ENCODE peak calls at places on chromosomes 5 and 9, in four cellular contexts. S is HepG2, M is K562, O is HCT116. T is an unnamed sample. For H3K4me1, the result is how much of the 10 kb centered on the place peaks cover.

GRCh38 chr5:171415115-171415730 is 4.2 kb upstream of the FGF18 start:
- DNase-seq in S (no peak), O (no peak), M (no peak), T (no peak)

GRCh38 chr9:130382636-130383349 is 62.0 kb upstream of the ASS1 start:
- DNase-seq in S (no peak), O (no peak), M (no peak), T (no peak)

GRCh38 chr9:136646827-136647711 is 15.6 kb upstream of the EGFL7 start:
- DNase-seq in O (no peak), S (no peak), M (no peak), T (no peak)

GRCh38 chr5:34657550-34657921 is 1.4 kb downstream of the RAI14 start:
- DNase-seq in M (no peak), O (no peak), S (peak), T (no peak)

GRCh38 chr9:135413086-135413375 is 66.6 kb upstream of the PPP1R26 start:
- DNase-seq in M (no peak), S (no peak), O (no peak), T (no peak)

GRCh38 chr9:137721479-137721878 is 102.7 kb downstream of the EHMT1 start:
- DNase-seq in S (no peak), O (no peak), M (no peak), T (no peak)

GRCh38 chr9:105299190-105299854 is 54.9 kb downstream of the SLC44A1 start:
- DNase-seq in M (peak), O (no peak), S (peak), T (peak)

GRCh38 chr5:79567926-79568549 is 44.2 kb upstream of the TENT2 start:
- DNase-seq in S (no peak), M (no peak), O (no peak), T (no peak)

GRCh38 chr9:35938474-35939145 is 19.3 kb downstream of the OR2S2 start:
- DNase-seq in O (no peak), M (no peak), S (no peak), T (no peak)

GRCh38 chr5:95993776-95994175 is 32.1 kb upstream of the ELL2 start:
- DNase-seq in S (no peak), M (no peak), O (no peak), T (no peak)

GRCh38 chr9:68769852-68770251 is 64.8 kb downstream of the PIP5K1B start:
- DNase-seq in O (no peak), S (no peak), M (no peak), T (no peak)

GRCh38 chr5:38660194-38660668 is 103.8 kb upstream of the LIFR start:
- DNase-seq in O (no peak), S (peak), M (peak), T (peak)

GRCh38 chr9:78559449-78559885 is 262.5 kb downstream of the PSAT1 start:
- DNase-seq in O (no peak), M (no peak), S (no peak), T (no peak)

GRCh38 chr9:135244751-135245221 is 157.3 kb downstream of the OLFM1 start:
- DNase-seq in S (no peak), O (no peak), M (no peak), T (no peak)

GRCh38 chr9:108786756-108787663 is 68.8 kb downstream of the ACTL7B start:
- DNase-seq in O (peak), S (no peak), M (no peak), T (no peak)

GRCh38 chr5:156380846-156381245 is 53.9 kb downstream of the SGCD start:
- DNase-seq in O (no peak), S (no peak), M (no peak), T (no peak)

GRCh38 chr9:543478-543877 is 298.0 kb upstream of the DMRT1 start:
- DNase-seq in M (no peak), O (no peak), S (no peak), T (no peak)

GRCh38 chr5:172007153-172007794 is 836 bp upstream of the FBXW11 start:
- DNase-seq in O (no peak), S (peak), M (peak), T (no peak)

GRCh38 chr9:100350188-100350587 is 2.6 kb downstream of the TEX10 start:
- DNase-seq in S (no peak), M (peak), O (no peak), T (no peak)

GRCh38 chr5:121988443-121988842 is 26.7 kb downstream of the SRFBP1 start:
- DNase-seq in O (no peak), M (no peak), S (no peak), T (no peak)

GRCh38 chr5:172892713-172893112 is 58.7 kb downstream of the ERGIC1 start:
- DNase-seq in S (no peak), O (no peak), M (no peak), T (no peak)

GRCh38 chr9:115650768-115651167 is 502.8 kb upstream of the PAPPA start:
- DNase-seq in S (no peak), M (no peak), O (no peak), T (no peak)

GRCh38 chr5:133992429-133993151 is 12.2 kb downstream of the VDAC1 start:
- DNase-seq in O (no peak), S (no peak), M (no peak), T (no peak)

GRCh38 chr5:95715799-95716461 is 15.2 kb upstream of the RHOBTB3 start:
- DNase-seq in S (no peak), O (peak), M (no peak), T (no peak)

GRCh38 chr5:35153375-35153932 is 76.8 kb downstream of the PRLR start:
- DNase-seq in M (no peak), S (no peak), O (no peak), T (no peak)

GRCh38 chr9:99919930-99920329 is 13.5 kb downstream of the STX17 start:
- DNase-seq in M (no peak), O (no peak), S (no peak), T (no peak)

GRCh38 chr9:31519011-31519410 is 865.4 kb upstream of the ACO1 start:
- DNase-seq in O (no peak), S (peak), M (no peak), T (no peak)

GRCh38 chr5:150428106-150428876 is 15.6 kb upstream of the CD74 start:
- DNase-seq in S (peak), O (no peak), M (peak), T (no peak)

GRCh38 chr5:115419794-115420585 is 123.5 kb upstream of the CCDC112 start:
- DNase-seq in M (no peak), S (no peak), O (peak), T (no peak)

GRCh38 chr9:72509053-72509452 is 12.4 kb upstream of the TMC1 start:
- DNase-seq in S (no peak), O (no peak), M (no peak), T (no peak)

GRCh38 chr5:59682542-59682941 is 211.0 kb downstream of the PDE4D start:
- DNase-seq in M (no peak), S (no peak), O (no peak), T (no peak)

GRCh38 chr9:121714873-121715272 is 63.4 kb downstream of the DAB2IP start:
- DNase-seq in S (no peak), O (no peak), M (no peak), T (no peak)

GRCh38 chr5:160342413-160342941 is 27.9 kb downstream of the C1QTNF2 start:
- DNase-seq in O (no peak), M (no peak), S (no peak), T (no peak)

GRCh38 chr5:103347729-103348128 is 89.2 kb downstream of the MACIR start:
- DNase-seq in M (no peak), O (no peak), S (peak), T (no peak)

GRCh38 chr5:66829826-66830225 is 233.6 kb downstream of the MAST4 start:
- DNase-seq in M (no peak), S (no peak), O (no peak), T (no peak)

DNA sequence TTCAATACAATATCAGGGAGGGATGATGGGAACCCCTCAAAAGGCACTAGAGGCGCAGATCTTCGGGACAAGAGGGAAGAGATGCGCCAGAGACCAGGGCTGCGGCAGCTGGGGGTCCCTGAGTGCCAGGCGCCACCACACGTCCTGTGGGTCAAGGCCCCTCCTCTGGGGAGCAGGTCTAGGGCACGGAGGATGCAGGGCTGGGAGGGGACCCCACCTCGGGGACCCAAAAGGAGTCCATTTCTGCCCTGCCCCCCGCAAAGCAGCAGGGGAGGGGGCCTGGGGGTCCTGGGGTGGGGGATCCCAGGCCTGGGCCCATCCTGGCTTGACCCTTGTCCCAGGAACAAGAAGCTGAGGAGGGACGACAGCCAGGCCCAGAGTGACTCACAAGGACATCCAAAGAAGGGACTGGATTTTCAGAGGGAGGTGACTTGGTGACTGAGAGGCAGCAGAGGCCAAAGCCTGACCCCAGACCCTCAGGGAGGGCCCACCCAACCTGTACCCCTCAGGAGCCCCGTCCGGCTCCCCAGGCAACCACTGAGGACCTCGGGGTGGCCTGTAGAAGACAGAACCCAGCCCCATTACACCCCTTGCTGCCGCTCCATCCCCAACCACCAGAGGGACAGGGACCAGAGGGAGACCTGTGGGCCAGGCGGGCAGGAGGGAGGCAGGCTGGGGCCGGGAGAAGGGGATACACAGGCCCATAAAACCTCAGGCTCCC is 54.2 kb downstream of the LRSAM1 start:
- DNase-seq in O (no peak), M (peak), S (peak), T (no peak)
- TF ChIP-seq TCF7L2 in O (no peak), M (no peak), S (no peak), T (no peak)

DNA sequence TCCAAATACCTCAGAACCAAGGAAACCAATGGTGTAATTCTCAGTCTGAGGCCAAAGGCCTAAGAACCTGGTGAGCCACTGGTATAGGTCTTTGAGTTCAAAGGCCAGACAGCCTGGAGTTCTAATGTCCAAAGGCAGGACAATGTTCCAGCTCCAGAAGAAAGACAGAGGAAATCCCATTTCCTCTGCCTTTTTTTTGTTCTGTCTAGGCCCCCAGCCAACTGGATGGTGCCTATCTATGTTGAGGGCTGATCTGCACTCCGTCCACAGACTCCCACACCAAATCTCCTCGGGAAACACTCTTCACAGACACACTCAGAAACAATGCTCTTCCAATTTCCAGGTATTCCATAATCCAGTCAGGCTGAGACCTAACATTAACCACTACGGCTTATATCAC is 30.1 kb downstream of the FNIP1 start:
- DNase-seq in S (no peak), M (no peak), O (no peak), T (no peak)
- H3K4me1 ChIP-seq in S (under half), M (under half), O (under half), T (under half)

DNA sequence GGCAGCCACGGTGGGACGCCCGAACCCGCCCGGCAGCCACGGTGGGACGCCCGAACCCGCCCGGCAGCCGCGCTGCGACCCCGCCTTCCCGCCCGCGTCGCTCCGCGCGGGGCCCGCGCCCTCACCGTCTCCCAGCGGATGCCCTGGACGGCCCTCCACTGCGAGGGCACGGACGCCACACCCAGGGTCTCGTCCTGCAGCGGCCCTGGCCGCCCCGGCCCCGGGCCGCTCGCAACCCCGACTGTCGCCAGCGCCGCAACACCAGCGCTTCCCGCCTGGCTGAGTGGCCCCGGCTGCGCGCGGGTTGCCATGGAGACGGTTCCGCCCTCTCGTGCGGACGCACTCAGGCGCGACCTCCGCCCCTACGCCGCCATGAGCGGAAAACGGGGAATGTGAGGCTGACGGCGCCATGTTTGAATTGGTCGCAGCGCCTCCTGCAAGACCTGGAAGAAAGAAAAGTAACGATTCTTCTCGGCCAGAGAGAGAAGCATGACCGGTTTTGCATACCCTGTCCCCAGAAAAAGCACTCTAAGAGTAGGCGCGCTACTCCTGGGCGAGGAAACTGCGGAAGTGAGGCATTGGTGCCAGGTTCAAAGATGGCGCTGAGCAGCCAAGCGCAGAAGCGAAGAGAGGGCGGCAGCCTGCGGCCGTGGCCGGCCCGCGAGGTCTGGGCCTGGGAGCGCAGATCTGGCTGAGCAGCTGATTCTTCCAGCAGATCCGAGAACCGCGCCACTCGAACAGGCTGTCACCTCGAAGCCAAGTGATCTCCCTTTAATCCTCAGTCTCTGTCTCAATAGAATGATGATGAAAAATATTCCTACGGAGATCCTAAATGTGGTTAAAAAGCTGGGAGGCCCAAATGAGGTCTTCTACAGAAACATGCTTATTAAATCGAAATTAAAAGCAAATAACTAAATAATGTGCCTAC is at the start of gene DYNC2I2:
- DNase-seq in S (peak), O (peak), M (peak), T (peak)
- TF ChIP-seq REST in S (peak), O (no peak), M (peak), T (no peak)

DNA sequence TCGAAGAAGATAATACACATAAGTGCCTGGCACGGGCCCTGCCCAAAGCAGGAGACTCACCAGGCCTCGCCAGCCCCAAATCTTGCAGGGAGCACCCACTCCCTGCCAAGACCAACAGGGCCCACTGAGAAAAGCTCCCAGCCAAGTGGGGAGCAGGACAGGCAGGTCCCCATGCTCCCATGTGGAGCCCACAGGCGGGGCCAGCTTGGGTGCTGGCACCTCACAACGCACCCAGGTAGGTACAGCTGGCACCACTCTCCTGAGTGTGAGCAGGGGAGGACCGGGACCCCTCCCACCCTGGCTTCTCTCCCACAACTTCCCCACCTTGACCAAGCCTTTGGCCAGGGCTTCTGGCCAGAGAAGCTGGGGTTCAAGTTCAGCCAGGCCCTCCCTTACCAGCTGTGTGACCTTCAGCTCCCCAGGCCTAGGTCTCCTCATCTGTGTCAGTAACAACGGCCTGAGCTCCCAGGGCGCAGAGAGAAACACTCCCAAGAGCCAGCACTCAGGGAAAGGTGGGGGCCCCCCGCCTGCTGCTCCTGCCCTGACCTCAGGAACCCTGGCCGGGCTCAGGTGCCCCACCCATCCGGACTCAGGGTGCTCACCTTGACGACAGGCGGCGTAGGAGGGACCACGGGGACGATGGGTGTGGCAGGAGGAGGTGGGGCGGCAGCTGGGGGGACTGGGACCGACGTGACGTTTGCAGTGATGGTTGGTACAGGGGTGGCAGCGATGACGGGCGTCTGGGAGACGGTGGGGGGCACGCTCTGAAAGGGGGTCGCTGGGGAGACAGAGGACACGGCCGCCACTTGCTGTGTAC is 17.8 kb downstream of the BRD3 start:
- DNase-seq in O (no peak), M (no peak), S (no peak), T (no peak)
- TF ChIP-seq TCF7L2 in O (no peak), M (no peak), S (no peak), T (no peak)

GRCh38 chr9:127904518-127904887 is 5.1 kb upstream of the ST6GALNAC6 start:
- DNase-seq in O (no peak), S (peak), M (peak), T (no peak)

GRCh38 chr9:127907867-127908659 is 8.7 kb upstream of the ST6GALNAC6 start:
- DNase-seq in S (no peak), M (no peak), O (no peak), T (no peak)

GRCh38 chr9:127904888-127905728 is 5.7 kb upstream of the ST6GALNAC6 start:
- DNase-seq in S (no peak), O (no peak), M (peak), T (no peak)

GRCh38 chr9:127903557-127904475 is 4.4 kb upstream of the ST6GALNAC6 start:
- DNase-seq in O (no peak), S (peak), M (peak), T (no peak)

GRCh38 chr9:127905788-127906191 is 6.4 kb upstream of the ST6GALNAC6 start:
- DNase-seq in S (no peak), M (no peak), O (no peak), T (no peak)
- H3K4me1 ChIP-seq in S (under half), M (under half), O (under half), T (under half)

GRCh38 chr5:154445422-154446182 is at the start of gene SAP30L:
- DNase-seq in S (peak), M (peak), O (peak), T (peak)

GRCh38 chr5:154442801-154443200 is 3.0 kb upstream of the SAP30L start:
- DNase-seq in M (no peak), O (no peak), S (no peak), T (no peak)

GRCh38 chr5:154446183-154447073 is 631 bp downstream of the SAP30L start:
- DNase-seq in M (peak), S (peak), O (no peak), T (no peak)

GRCh38 chr5:154447074-154447725 is 1.4 kb downstream of the SAP30L start:
- DNase-seq in O (no peak), S (no peak), M (no peak), T (no peak)

DNA sequence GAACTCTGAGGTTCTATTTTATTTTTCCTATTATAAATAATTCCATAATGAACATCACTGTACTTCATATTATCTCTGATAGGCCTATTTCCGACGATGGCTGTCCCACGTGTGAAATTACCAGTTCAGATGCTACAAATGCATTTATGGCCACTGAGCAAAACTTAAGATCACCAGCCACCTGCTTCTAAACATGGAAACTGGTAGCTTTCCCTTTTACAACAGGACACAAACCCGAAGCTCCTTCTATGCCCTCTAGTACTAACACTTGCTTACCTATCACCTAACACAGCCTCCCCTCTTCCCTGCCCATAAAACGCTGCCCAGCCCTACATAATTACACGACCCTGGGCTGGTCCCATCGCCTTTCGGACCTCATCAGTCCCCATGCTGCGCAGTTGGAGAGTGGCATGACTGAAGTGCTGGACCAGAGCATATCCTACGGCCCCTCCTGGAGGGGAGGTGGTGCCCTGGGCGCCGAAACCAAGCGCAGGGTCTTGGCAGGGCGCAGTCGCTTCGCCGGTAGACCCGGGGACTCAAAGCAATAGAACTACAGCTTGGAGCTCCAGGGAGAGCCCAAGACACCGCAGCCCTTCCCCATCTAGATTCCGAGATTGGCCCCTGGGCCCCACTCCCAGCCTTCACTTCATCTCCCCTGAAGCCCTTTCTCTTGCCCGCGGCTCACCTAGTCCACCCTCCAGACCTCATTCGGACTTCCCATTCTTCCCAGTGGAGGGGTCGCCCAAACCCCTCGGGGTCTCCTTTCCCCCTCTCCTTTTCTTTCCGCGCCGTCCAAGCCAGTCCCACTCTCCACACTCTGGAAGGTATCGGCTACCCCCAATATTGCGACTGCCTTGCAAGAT is 1.0 kb upstream of the SAP30L start:
- DNase-seq in O (no peak), S (no peak), M (peak), T (no peak)
- TF ChIP-seq REST in O (no peak), S (no peak), M (no peak), T (no peak)